ENCODE peak calls at places on chromosomes 13 and 19, in eight cellular contexts. E is adipocyte; Y is EL; C is T-helper 1 cell; A is NCI-H1092; S is activated CD8-positive, alpha-beta memory T cell treated with anti-CD3 and anti-CD28 coated beads, Interleukin-2, amount 50 U/mL, for 4 hours; N is T-helper 2 cell; F is posterior cingulate gyrus. R is an unnamed sample.

GRCh38 chr13:110136660-110137585 is 170.0 kb downstream of the COL4A1 start:
- DNase-seq in E (no peak), Y (no peak), C (no peak), A (no peak), S (no peak), N (no peak), F (peak; percentile 87), R (no peak)

GRCh38 chr13:72180253-72180952 is 313.4 kb upstream of the DACH1 start:
- DNase-seq in E (peak; percentile 7), Y (peak; percentile 44), C (no peak), A (no peak), S (no peak), N (no peak), F (no peak), R (no peak)

GRCh38 chr19:49632576-49632975 is 7.4 kb downstream of the RRAS start:
- DNase-seq in E (no peak), Y (no peak), C (no peak), A (no peak), S (no peak), N (no peak), F (no peak), R (no peak)

GRCh38 chr13:98576963-98577822 is at the start of gene STK24:
- DNase-seq in E (peak; percentile 90), Y (peak; percentile 76), C (peak; percentile 38), A (peak; percentile 57), S (peak; percentile 62), N (peak; percentile 35), F (no peak), R (peak; percentile 31)

GRCh38 chr19:16370671-16371391 is 46.2 kb downstream of the KLF2 start:
- DNase-seq in E (no peak), Y (no peak), C (no peak), A (no peak), S (no peak), N (no peak), F (peak; percentile 14), R (no peak)

GRCh38 chr13:52737900-52738299 is 1.7 kb downstream of the CNMD start:
- DNase-seq in E (no peak), Y (no peak), C (no peak), A (no peak), S (no peak), N (no peak), F (no peak), R (no peak)

GRCh38 chr13:40983725-40984669 is 35.1 kb downstream of the ELF1 start:
- DNase-seq in E (no peak), Y (no peak), C (no peak), A (no peak), S (no peak), N (no peak), F (no peak), R (peak; percentile 59)

GRCh38 chr13:110433014-110433413 is 125.9 kb downstream of the COL4A2 start:
- DNase-seq in E (no peak), Y (no peak), C (no peak), A (no peak), S (no peak), N (no peak), F (no peak), R (no peak)

GRCh38 chr19:574658-575526 is 2.5 kb downstream of the BSG start:
- DNase-seq in E (peak; percentile 52), Y (peak; percentile 32), C (no peak), A (no peak), S (no peak), N (no peak), F (no peak), R (no peak)

GRCh38 chr19:33273065-33273736 is 29.1 kb downstream of the CEBPA start:
- DNase-seq in E (no peak), Y (no peak), C (no peak), A (no peak), S (no peak), N (no peak), F (no peak), R (no peak)

GRCh38 chr13:50387124-50387581 is 371.9 kb downstream of the KCNRG start:
- DNase-seq in E (peak; percentile 36), Y (no peak), C (peak; percentile 21), A (peak; percentile 17), S (peak; percentile 30), N (peak; percentile 4), F (peak; percentile 83), R (peak; percentile 35)

GRCh38 chr19:9705836-9706235 is 30.9 kb upstream of the ZNF562 start:
- DNase-seq in E (no peak), Y (no peak), C (no peak), A (no peak), S (no peak), N (no peak), F (no peak), R (no peak)

R was measured in NCI-H1436.